ENCODE peak calls at places on chromosomes 5 and 9, in eight cellular contexts. One of them, this sample, is unnamed.
A peak's percentile ranks its signal among the peaks of the same experiment; 100 is the strongest.

GRCh38 chr5:135591277-135591676 is 12.5 kb upstream of the CXCL14 start:
- DNase-seq in HFFc6: no peak
- DNase-seq in posterior vena cava: no peak
- DNase-seq in left kidney: no peak
- DNase-seq in H54: no peak
- DNase-seq in hypothalamus: no peak
- DNase-seq in NCI-H2029 treated with DMSO at 0.1 percent for 48 hours: no peak
- DNase-seq in psoas muscle: no peak
- DNase-seq in this sample: peak; percentile 79

GRCh38 chr9:107471562-107471961 is 18.0 kb downstream of the KLF4 start:
- DNase-seq in HFFc6: no peak
- DNase-seq in posterior vena cava: no peak
- DNase-seq in left kidney: no peak
- DNase-seq in H54: no peak
- DNase-seq in hypothalamus: no peak
- DNase-seq in NCI-H2029 treated with DMSO at 0.1 percent for 48 hours: no peak
- DNase-seq in psoas muscle: no peak
- DNase-seq in this sample: no peak

GRCh38 chr5:179127136-179128040 is 67.2 kb downstream of the ZNF354C start:
- DNase-seq in HFFc6: no peak
- DNase-seq in posterior vena cava: peak; percentile 73
- DNase-seq in left kidney: no peak
- DNase-seq in H54: no peak
- DNase-seq in hypothalamus: no peak
- DNase-seq in NCI-H2029 treated with DMSO at 0.1 percent for 48 hours: no peak
- DNase-seq in psoas muscle: no peak
- DNase-seq in this sample: no peak

GRCh38 chr5:1876708-1877433 is 5.9 kb downstream of the IRX4 start:
- DNase-seq in HFFc6: no peak
- DNase-seq in posterior vena cava: no peak
- DNase-seq in left kidney: no peak
- DNase-seq in H54: no peak
- DNase-seq in hypothalamus: no peak
- DNase-seq in NCI-H2029 treated with DMSO at 0.1 percent for 48 hours: no peak
- DNase-seq in psoas muscle: no peak
- DNase-seq in this sample: no peak

GRCh38 chr9:107784235-107784958 is 294.8 kb upstream of the KLF4 start:
- DNase-seq in HFFc6: peak; percentile 46
- DNase-seq in posterior vena cava: no peak
- DNase-seq in left kidney: peak; percentile 5
- DNase-seq in H54: peak; percentile 60
- DNase-seq in hypothalamus: no peak
- DNase-seq in NCI-H2029 treated with DMSO at 0.1 percent for 48 hours: no peak
- DNase-seq in psoas muscle: peak; percentile 45
- DNase-seq in this sample: peak; percentile 12

GRCh38 chr9:93002700-93003099 is 55.4 kb downstream of the FGD3 start:
- DNase-seq in HFFc6: no peak
- DNase-seq in posterior vena cava: no peak
- DNase-seq in left kidney: no peak
- DNase-seq in H54: no peak
- DNase-seq in hypothalamus: no peak
- DNase-seq in NCI-H2029 treated with DMSO at 0.1 percent for 48 hours: no peak
- DNase-seq in psoas muscle: no peak
- DNase-seq in this sample: no peak

GRCh38 chr9:124030969-124031451 is 19.4 kb downstream of the LHX2 start:
- DNase-seq in HFFc6: peak; percentile 51
- DNase-seq in posterior vena cava: peak; percentile 41
- DNase-seq in left kidney: peak; percentile 14
- DNase-seq in H54: no peak
- DNase-seq in hypothalamus: no peak
- DNase-seq in NCI-H2029 treated with DMSO at 0.1 percent for 48 hours: no peak
- DNase-seq in psoas muscle: no peak
- DNase-seq in this sample: no peak

GRCh38 chr9:21324040-21324439 is 11.2 kb downstream of the KLHL9 start:
- DNase-seq in HFFc6: no peak
- DNase-seq in posterior vena cava: no peak
- DNase-seq in left kidney: no peak
- DNase-seq in H54: no peak
- DNase-seq in hypothalamus: no peak
- DNase-seq in NCI-H2029 treated with DMSO at 0.1 percent for 48 hours: no peak
- DNase-seq in psoas muscle: no peak
- DNase-seq in this sample: no peak

GRCh38 chr9:135283621-135284020 is 196.0 kb upstream of the PPP1R26 start:
- DNase-seq in HFFc6: no peak
- DNase-seq in posterior vena cava: no peak
- DNase-seq in left kidney: peak; percentile 44
- DNase-seq in H54: no peak
- DNase-seq in hypothalamus: no peak
- DNase-seq in NCI-H2029 treated with DMSO at 0.1 percent for 48 hours: no peak
- DNase-seq in psoas muscle: no peak
- DNase-seq in this sample: no peak

GRCh38 chr9:85502815-85503643 is 238.7 kb downstream of the AGTPBP1 start:
- DNase-seq in HFFc6: no peak
- DNase-seq in posterior vena cava: no peak
- DNase-seq in left kidney: no peak
- DNase-seq in H54: no peak
- DNase-seq in hypothalamus: no peak
- DNase-seq in NCI-H2029 treated with DMSO at 0.1 percent for 48 hours: no peak
- DNase-seq in psoas muscle: no peak
- DNase-seq in this sample: no peak

GRCh38 chr5:16546712-16547111 is 70.1 kb downstream of the RETREG1 start:
- DNase-seq in HFFc6: no peak
- DNase-seq in posterior vena cava: no peak
- DNase-seq in left kidney: peak; percentile 22
- DNase-seq in H54: no peak
- DNase-seq in hypothalamus: no peak
- DNase-seq in NCI-H2029 treated with DMSO at 0.1 percent for 48 hours: no peak
- DNase-seq in psoas muscle: no peak
- DNase-seq in this sample: no peak

GRCh38 chr5:531101-531748 is 7.0 kb upstream of the SLC9A3 start:
- DNase-seq in HFFc6: no peak
- DNase-seq in posterior vena cava: peak; percentile 56
- DNase-seq in left kidney: peak; percentile 83
- DNase-seq in H54: no peak
- DNase-seq in hypothalamus: no peak
- DNase-seq in NCI-H2029 treated with DMSO at 0.1 percent for 48 hours: no peak
- DNase-seq in psoas muscle: peak; percentile 7
- DNase-seq in this sample: no peak

GRCh38 chr5:146313027-146313426 is 25.6 kb upstream of the POU4F3 start:
- DNase-seq in HFFc6: no peak
- DNase-seq in posterior vena cava: no peak
- DNase-seq in left kidney: no peak
- DNase-seq in H54: no peak
- DNase-seq in hypothalamus: no peak
- DNase-seq in NCI-H2029 treated with DMSO at 0.1 percent for 48 hours: no peak
- DNase-seq in psoas muscle: no peak
- DNase-seq in this sample: no peak

GRCh38 chr5:142287096-142287972 is 37.5 kb downstream of the SPRY4 start:
- DNase-seq in HFFc6: no peak
- DNase-seq in posterior vena cava: no peak
- DNase-seq in left kidney: no peak
- DNase-seq in H54: no peak
- DNase-seq in hypothalamus: no peak
- DNase-seq in NCI-H2029 treated with DMSO at 0.1 percent for 48 hours: no peak
- DNase-seq in psoas muscle: no peak
- DNase-seq in this sample: no peak

GRCh38 chr5:68960961-68961360 is 132.9 kb upstream of the SLC30A5 start:
- DNase-seq in HFFc6: no peak
- DNase-seq in posterior vena cava: no peak
- DNase-seq in left kidney: no peak
- DNase-seq in H54: no peak
- DNase-seq in hypothalamus: no peak
- DNase-seq in NCI-H2029 treated with DMSO at 0.1 percent for 48 hours: no peak
- DNase-seq in psoas muscle: no peak
- DNase-seq in this sample: no peak

GRCh38 chr9:131864531-131864930 is 124.7 kb upstream of the RAPGEF1 start:
- DNase-seq in HFFc6: no peak
- DNase-seq in posterior vena cava: peak; percentile 66
- DNase-seq in left kidney: no peak
- DNase-seq in H54: no peak
- DNase-seq in hypothalamus: no peak
- DNase-seq in NCI-H2029 treated with DMSO at 0.1 percent for 48 hours: no peak
- DNase-seq in psoas muscle: no peak
- DNase-seq in this sample: no peak

GRCh38 chr5:33834334-33834733 is 57.5 kb downstream of the ADAMTS12 start:
- DNase-seq in HFFc6: no peak
- DNase-seq in posterior vena cava: no peak
- DNase-seq in left kidney: no peak
- DNase-seq in H54: no peak
- DNase-seq in hypothalamus: no peak
- DNase-seq in NCI-H2029 treated with DMSO at 0.1 percent for 48 hours: no peak
- DNase-seq in psoas muscle: no peak
- DNase-seq in this sample: no peak

GRCh38 chr5:36680066-36680465 is 73.7 kb downstream of the SLC1A3 start:
- DNase-seq in HFFc6: no peak
- DNase-seq in posterior vena cava: peak; percentile 88
- DNase-seq in left kidney: no peak
- DNase-seq in H54: no peak
- DNase-seq in hypothalamus: peak; percentile 32
- DNase-seq in NCI-H2029 treated with DMSO at 0.1 percent for 48 hours: no peak
- DNase-seq in psoas muscle: peak; percentile 45
- DNase-seq in this sample: no peak

GRCh38 chr9:89986190-89986589 is 381.4 kb downstream of the GADD45G start:
- DNase-seq in HFFc6: no peak
- DNase-seq in posterior vena cava: no peak
- DNase-seq in left kidney: no peak
- DNase-seq in H54: no peak
- DNase-seq in hypothalamus: no peak
- DNase-seq in NCI-H2029 treated with DMSO at 0.1 percent for 48 hours: peak; percentile 29
- DNase-seq in psoas muscle: no peak
- DNase-seq in this sample: peak; percentile 18

GRCh38 chr5:35129921-35130485 is 82.3 kb upstream of the AGXT2 start:
- DNase-seq in HFFc6: no peak
- DNase-seq in posterior vena cava: no peak
- DNase-seq in left kidney: no peak
- DNase-seq in H54: peak; percentile 52
- DNase-seq in hypothalamus: no peak
- DNase-seq in NCI-H2029 treated with DMSO at 0.1 percent for 48 hours: no peak
- DNase-seq in psoas muscle: no peak
- DNase-seq in this sample: peak; percentile 22

GRCh38 chr5:134263801-134264200 is 37.9 kb upstream of the PPP2CA start:
- DNase-seq in HFFc6: no peak
- DNase-seq in posterior vena cava: no peak
- DNase-seq in left kidney: no peak
- DNase-seq in H54: no peak
- DNase-seq in hypothalamus: no peak
- DNase-seq in NCI-H2029 treated with DMSO at 0.1 percent for 48 hours: no peak
- DNase-seq in psoas muscle: no peak
- DNase-seq in this sample: no peak

GRCh38 chr5:125526940-125527339 is 780.5 kb upstream of the ZNF608 start:
- DNase-seq in HFFc6: no peak
- DNase-seq in posterior vena cava: no peak
- DNase-seq in left kidney: no peak
- DNase-seq in H54: no peak
- DNase-seq in hypothalamus: no peak
- DNase-seq in NCI-H2029 treated with DMSO at 0.1 percent for 48 hours: no peak
- DNase-seq in psoas muscle: no peak
- DNase-seq in this sample: peak; percentile 28

GRCh38 chr9:75228893-75229292 is 140.6 kb downstream of the OSTF1 start:
- DNase-seq in HFFc6: no peak
- DNase-seq in posterior vena cava: no peak
- DNase-seq in left kidney: peak; percentile 22
- DNase-seq in H54: no peak
- DNase-seq in hypothalamus: no peak
- DNase-seq in NCI-H2029 treated with DMSO at 0.1 percent for 48 hours: no peak
- DNase-seq in psoas muscle: no peak
- DNase-seq in this sample: no peak

GRCh38 chr9:29793970-29794369 is 2220.7 kb upstream of the C9orf72 start:
- DNase-seq in HFFc6: no peak
- DNase-seq in posterior vena cava: no peak
- DNase-seq in left kidney: no peak
- DNase-seq in H54: no peak
- DNase-seq in hypothalamus: no peak
- DNase-seq in NCI-H2029 treated with DMSO at 0.1 percent for 48 hours: no peak
- DNase-seq in psoas muscle: no peak
- DNase-seq in this sample: no peak

GRCh38 chr5:22651355-22651754 is 201.8 kb downstream of the CDH12 start:
- DNase-seq in HFFc6: no peak
- DNase-seq in posterior vena cava: no peak
- DNase-seq in left kidney: no peak
- DNase-seq in H54: no peak
- DNase-seq in hypothalamus: no peak
- DNase-seq in NCI-H2029 treated with DMSO at 0.1 percent for 48 hours: no peak
- DNase-seq in psoas muscle: no peak
- DNase-seq in this sample: no peak

GRCh38 chr9:15139467-15139866 is 167.5 kb downstream of the TTC39B start:
- DNase-seq in HFFc6: no peak
- DNase-seq in posterior vena cava: no peak
- DNase-seq in left kidney: no peak
- DNase-seq in H54: no peak
- DNase-seq in hypothalamus: no peak
- DNase-seq in NCI-H2029 treated with DMSO at 0.1 percent for 48 hours: no peak
- DNase-seq in psoas muscle: no peak
- DNase-seq in this sample: no peak

GRCh38 chr9:120563044-120563443 is 16.9 kb downstream of the CDK5RAP2 start:
- DNase-seq in HFFc6: no peak
- DNase-seq in posterior vena cava: no peak
- DNase-seq in left kidney: no peak
- DNase-seq in H54: no peak
- DNase-seq in hypothalamus: no peak
- DNase-seq in NCI-H2029 treated with DMSO at 0.1 percent for 48 hours: no peak
- DNase-seq in psoas muscle: peak; percentile 31
- DNase-seq in this sample: no peak

GRCh38 chr5:154320690-154321089 is 125.1 kb upstream of the SAP30L start:
- DNase-seq in HFFc6: no peak
- DNase-seq in posterior vena cava: no peak
- DNase-seq in left kidney: peak; percentile 39
- DNase-seq in H54: no peak
- DNase-seq in hypothalamus: no peak
- DNase-seq in NCI-H2029 treated with DMSO at 0.1 percent for 48 hours: no peak
- DNase-seq in psoas muscle: peak; percentile 17
- DNase-seq in this sample: no peak

GRCh38 chr5:139746691-139747582 is 48.7 kb upstream of the PSD2 start:
- DNase-seq in HFFc6: no peak
- DNase-seq in posterior vena cava: no peak
- DNase-seq in left kidney: peak; percentile 96
- DNase-seq in H54: no peak
- DNase-seq in hypothalamus: peak; percentile 64
- DNase-seq in NCI-H2029 treated with DMSO at 0.1 percent for 48 hours: no peak
- DNase-seq in psoas muscle: peak; percentile 45
- DNase-seq in this sample: no peak

GRCh38 chr5:154302181-154302580 is 111.6 kb downstream of the GALNT10 start:
- DNase-seq in HFFc6: no peak
- DNase-seq in posterior vena cava: peak; percentile 79
- DNase-seq in left kidney: peak; percentile 85
- DNase-seq in H54: no peak
- DNase-seq in hypothalamus: peak; percentile 81
- DNase-seq in NCI-H2029 treated with DMSO at 0.1 percent for 48 hours: no peak
- DNase-seq in psoas muscle: peak; percentile 58
- DNase-seq in this sample: no peak

GRCh38 chr5:175599210-175599609 is 58.7 kb upstream of the HRH2 start:
- DNase-seq in HFFc6: no peak
- DNase-seq in posterior vena cava: no peak
- DNase-seq in left kidney: no peak
- DNase-seq in H54: no peak
- DNase-seq in hypothalamus: no peak
- DNase-seq in NCI-H2029 treated with DMSO at 0.1 percent for 48 hours: no peak
- DNase-seq in psoas muscle: no peak
- DNase-seq in this sample: no peak

GRCh38 chr5:67976812-67977455 is 238.6 kb upstream of the PIK3R1 start:
- DNase-seq in HFFc6: no peak
- DNase-seq in posterior vena cava: no peak
- DNase-seq in left kidney: no peak
- DNase-seq in H54: no peak
- DNase-seq in hypothalamus: no peak
- DNase-seq in NCI-H2029 treated with DMSO at 0.1 percent for 48 hours: no peak
- DNase-seq in psoas muscle: no peak
- DNase-seq in this sample: no peak

GRCh38 chr5:7397005-7397546 is 1.1 kb downstream of the ADCY2 start:
- DNase-seq in HFFc6: no peak
- DNase-seq in posterior vena cava: no peak
- DNase-seq in left kidney: peak; percentile 79
- DNase-seq in H54: no peak
- DNase-seq in hypothalamus: no peak
- DNase-seq in NCI-H2029 treated with DMSO at 0.1 percent for 48 hours: no peak
- DNase-seq in psoas muscle: no peak
- DNase-seq in this sample: no peak

GRCh38 chr5:145989428-145989827 is 53.0 kb downstream of the SH3RF2 start:
- DNase-seq in HFFc6: no peak
- DNase-seq in posterior vena cava: no peak
- DNase-seq in left kidney: no peak
- DNase-seq in H54: no peak
- DNase-seq in hypothalamus: no peak
- DNase-seq in NCI-H2029 treated with DMSO at 0.1 percent for 48 hours: no peak
- DNase-seq in psoas muscle: no peak
- DNase-seq in this sample: no peak

This sample was measured in bronchial epithelial cell.